ENCODE peak calls at places on chromosomes 3 and 15, in five cellular contexts. One of them, this sample, is unnamed.

GRCh38 chr3:25783661-25784512 is 644 bp upstream of the NGLY1 start:
- DNase-seq in tibial artery: peak
- DNase-seq in cardiac fibroblast: peak
- DNase-seq in endodermal cell: peak
- DNase-seq in choroid plexus epithelial cell: peak
- DNase-seq in this sample: peak

GRCh38 chr15:80188293-80188692 is 35.5 kb downstream of the FAH start:
- DNase-seq in tibial artery: no peak
- DNase-seq in choroid plexus epithelial cell: no peak
- DNase-seq in cardiac fibroblast: no peak
- DNase-seq in endodermal cell: no peak
- DNase-seq in this sample: no peak

GRCh38 chr3:77931272-77932009 is 891.5 kb downstream of the ROBO2 start:
- DNase-seq in cardiac fibroblast: peak
- DNase-seq in choroid plexus epithelial cell: peak
- DNase-seq in endodermal cell: no peak
- DNase-seq in tibial artery: no peak
- DNase-seq in this sample: no peak

GRCh38 chr3:20197775-20198174 is 11.8 kb upstream of the SGO1 start:
- DNase-seq in choroid plexus epithelial cell: no peak
- DNase-seq in cardiac fibroblast: no peak
- DNase-seq in tibial artery: no peak
- DNase-seq in endodermal cell: no peak
- DNase-seq in this sample: peak

GRCh38 chr3:125374501-125374995 is 577 bp downstream of the ZNF148 start:
- DNase-seq in choroid plexus epithelial cell: peak
- DNase-seq in tibial artery: peak
- DNase-seq in endodermal cell: peak
- DNase-seq in cardiac fibroblast: peak
- DNase-seq in this sample: peak

GRCh38 chr3:128100126-128100525 is 23.5 kb downstream of the RUVBL1 start:
- DNase-seq in cardiac fibroblast: no peak
- DNase-seq in tibial artery: no peak
- DNase-seq in choroid plexus epithelial cell: no peak
- DNase-seq in endodermal cell: no peak
- DNase-seq in this sample: no peak

GRCh38 chr3:45572755-45573154 is 21.8 kb upstream of the LIMD1 start:
- DNase-seq in endodermal cell: no peak
- DNase-seq in choroid plexus epithelial cell: no peak
- DNase-seq in tibial artery: no peak
- DNase-seq in cardiac fibroblast: no peak
- DNase-seq in this sample: no peak

GRCh38 chr15:62264196-62264595 is 99.1 kb upstream of the C2CD4B start:
- DNase-seq in tibial artery: no peak
- DNase-seq in endodermal cell: no peak
- DNase-seq in cardiac fibroblast: no peak
- DNase-seq in choroid plexus epithelial cell: no peak
- DNase-seq in this sample: no peak

GRCh38 chr15:50415752-50416404 is 8.3 kb upstream of the USP8 start:
- DNase-seq in choroid plexus epithelial cell: peak
- DNase-seq in tibial artery: no peak
- DNase-seq in endodermal cell: peak
- DNase-seq in cardiac fibroblast: peak
- DNase-seq in this sample: peak

GRCh38 chr3:24117508-24117907 is 172.4 kb downstream of the NR1D2 start:
- DNase-seq in choroid plexus epithelial cell: no peak
- DNase-seq in endodermal cell: no peak
- DNase-seq in cardiac fibroblast: no peak
- DNase-seq in tibial artery: no peak
- DNase-seq in this sample: no peak

GRCh38 chr3:156037356-156037755 is 83.0 kb upstream of the KCNAB1 start:
- DNase-seq in cardiac fibroblast: peak
- DNase-seq in tibial artery: no peak
- DNase-seq in choroid plexus epithelial cell: no peak
- DNase-seq in endodermal cell: no peak
- DNase-seq in this sample: no peak

GRCh38 chr15:74192751-74193150 is 9.8 kb downstream of the STRA6 start:
- DNase-seq in tibial artery: no peak
- DNase-seq in endodermal cell: no peak
- DNase-seq in choroid plexus epithelial cell: no peak
- DNase-seq in cardiac fibroblast: no peak
- DNase-seq in this sample: no peak

DNA sequence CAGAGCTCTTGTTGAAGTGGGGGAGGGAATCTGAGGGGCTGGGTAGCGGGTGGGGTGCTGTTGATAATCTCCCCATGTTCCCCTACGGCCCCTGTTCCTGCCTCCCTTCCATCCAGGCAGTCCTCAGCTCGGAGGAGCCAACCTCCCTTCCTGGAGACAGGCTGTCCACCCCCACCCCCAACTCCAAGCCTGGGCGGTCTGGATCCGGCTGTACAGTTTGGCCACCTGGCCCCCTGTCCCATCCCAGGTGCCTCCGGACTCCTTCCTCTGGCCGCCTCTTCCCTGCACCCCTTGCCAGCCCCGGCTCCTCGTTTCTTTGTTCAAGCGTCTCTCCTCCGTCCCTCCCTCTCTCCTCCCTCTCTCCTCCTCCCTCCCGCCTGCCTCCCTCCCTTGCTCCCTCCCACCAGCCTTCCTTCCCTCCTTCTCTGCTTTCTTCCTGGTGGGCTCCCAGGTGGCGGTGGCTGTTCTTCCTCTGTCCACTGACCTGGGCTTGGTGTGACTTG is 1.9 kb downstream of the SEMA3F start:
- DNase-seq in endodermal cell: peak
- DNase-seq in tibial artery: no peak
- DNase-seq in cardiac fibroblast: peak
- DNase-seq in choroid plexus epithelial cell: peak
- DNase-seq in this sample: no peak
- H3K4me3 ChIP-seq in endodermal cell: peak
- H3K4me3 ChIP-seq in tibial artery: peak
- H3K4me3 ChIP-seq in cardiac fibroblast: peak
- H3K4me3 ChIP-seq in choroid plexus epithelial cell: peak
- H3K4me3 ChIP-seq in this sample: peak

GRCh38 chr3:57893156-57893555 is 115.1 kb upstream of the FLNB start:
- DNase-seq in choroid plexus epithelial cell: no peak
- DNase-seq in endodermal cell: no peak
- DNase-seq in tibial artery: no peak
- DNase-seq in cardiac fibroblast: no peak
- DNase-seq in this sample: no peak

GRCh38 chr3:57893668-57894067 is 114.6 kb upstream of the FLNB start:
- DNase-seq in cardiac fibroblast: no peak
- DNase-seq in choroid plexus epithelial cell: no peak
- DNase-seq in tibial artery: no peak
- DNase-seq in endodermal cell: no peak
- DNase-seq in this sample: peak

GRCh38 chr3:57892423-57892822 is 115.8 kb upstream of the FLNB start:
- DNase-seq in tibial artery: no peak
- DNase-seq in choroid plexus epithelial cell: peak
- DNase-seq in endodermal cell: no peak
- DNase-seq in cardiac fibroblast: peak
- DNase-seq in this sample: no peak

GRCh38 chr3:57890874-57891273 is 117.3 kb upstream of the FLNB start:
- DNase-seq in choroid plexus epithelial cell: peak
- DNase-seq in tibial artery: no peak
- DNase-seq in endodermal cell: no peak
- DNase-seq in cardiac fibroblast: no peak
- DNase-seq in this sample: no peak

DNA sequence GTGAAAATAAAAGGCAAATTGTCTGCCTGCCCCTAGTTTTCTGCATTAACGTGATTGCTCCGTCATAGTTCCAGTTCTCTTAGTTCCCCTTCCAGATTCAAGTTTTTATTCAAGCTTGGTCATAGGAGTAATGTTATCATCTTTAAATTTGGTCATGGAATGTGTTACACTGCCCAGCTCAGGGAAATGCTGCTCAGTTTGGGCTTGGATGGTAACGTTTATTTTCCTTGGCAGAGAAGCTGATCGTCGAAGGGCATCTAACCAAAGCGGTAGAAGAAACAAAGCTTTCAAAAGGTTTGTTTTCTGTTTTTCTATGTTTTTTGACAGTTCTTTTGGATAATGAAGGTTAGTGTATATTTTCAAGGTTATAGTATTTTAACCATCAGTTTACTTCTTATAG is 118.4 kb upstream of the FLNB start:
- DNase-seq in endodermal cell: no peak
- DNase-seq in tibial artery: no peak
- DNase-seq in choroid plexus epithelial cell: no peak
- DNase-seq in cardiac fibroblast: peak
- DNase-seq in this sample: no peak
- H3K4me3 ChIP-seq in endodermal cell: no peak
- H3K4me3 ChIP-seq in tibial artery: peak
- H3K4me3 ChIP-seq in choroid plexus epithelial cell: no peak
- H3K4me3 ChIP-seq in cardiac fibroblast: no peak
- H3K4me3 ChIP-seq in this sample: no peak

GRCh38 chr3:141740349-141740748 is 2.3 kb downstream of the RNF7 start:
- DNase-seq in cardiac fibroblast: no peak
- DNase-seq in choroid plexus epithelial cell: no peak
- DNase-seq in endodermal cell: no peak
- DNase-seq in tibial artery: no peak
- DNase-seq in this sample: peak
- H3K4me3 ChIP-seq in cardiac fibroblast: no peak
- H3K4me3 ChIP-seq in choroid plexus epithelial cell: no peak
- H3K4me3 ChIP-seq in endodermal cell: peak
- H3K4me3 ChIP-seq in tibial artery: no peak
- H3K4me3 ChIP-seq in this sample: no peak

GRCh38 chr3:114481113-114481512 is 187.3 kb downstream of the TIGIT start:
- DNase-seq in cardiac fibroblast: no peak
- DNase-seq in tibial artery: no peak
- DNase-seq in endodermal cell: no peak
- DNase-seq in choroid plexus epithelial cell: peak
- DNase-seq in this sample: no peak
- H3K4me3 ChIP-seq in cardiac fibroblast: no peak
- H3K4me3 ChIP-seq in tibial artery: no peak
- H3K4me3 ChIP-seq in endodermal cell: no peak
- H3K4me3 ChIP-seq in choroid plexus epithelial cell: no peak
- H3K4me3 ChIP-seq in this sample: no peak

DNA sequence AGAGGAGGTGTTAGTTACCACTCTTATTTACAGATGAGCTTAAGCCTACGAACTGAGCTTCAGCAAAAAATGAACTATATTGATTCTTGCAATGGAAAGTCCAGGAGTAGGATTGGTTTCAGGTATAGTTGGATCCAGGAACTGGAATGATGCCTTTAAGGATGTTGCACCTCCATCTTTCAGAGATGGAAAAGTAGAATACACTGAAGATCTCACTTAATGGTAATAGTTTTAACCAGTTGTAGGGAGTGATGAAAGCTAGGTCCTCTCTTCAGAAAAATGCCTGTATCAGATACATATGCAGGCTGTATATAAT is 2.5 kb downstream of the SLC28A1 start:
- DNase-seq in cardiac fibroblast: no peak
- DNase-seq in tibial artery: no peak
- DNase-seq in choroid plexus epithelial cell: no peak
- DNase-seq in endodermal cell: no peak
- DNase-seq in this sample: no peak
- H3K4me3 ChIP-seq in cardiac fibroblast: no peak
- H3K4me3 ChIP-seq in tibial artery: no peak
- H3K4me3 ChIP-seq in choroid plexus epithelial cell: no peak
- H3K4me3 ChIP-seq in endodermal cell: no peak
- H3K4me3 ChIP-seq in this sample: no peak

GRCh38 chr15:40162552-40162951 is 1.7 kb downstream of the BUB1B start:
- DNase-seq in cardiac fibroblast: no peak
- DNase-seq in endodermal cell: no peak
- DNase-seq in tibial artery: no peak
- DNase-seq in choroid plexus epithelial cell: no peak
- DNase-seq in this sample: no peak
- H3K4me3 ChIP-seq in cardiac fibroblast: peak
- H3K4me3 ChIP-seq in endodermal cell: peak
- H3K4me3 ChIP-seq in tibial artery: no peak
- H3K4me3 ChIP-seq in choroid plexus epithelial cell: no peak
- H3K4me3 ChIP-seq in this sample: no peak

GRCh38 chr3:123084192-123084591 is 17.4 kb downstream of the PDIA5 start:
- DNase-seq in cardiac fibroblast: no peak
- DNase-seq in endodermal cell: peak
- DNase-seq in tibial artery: peak
- DNase-seq in choroid plexus epithelial cell: no peak
- DNase-seq in this sample: no peak

GRCh38 chr3:123081718-123082369 is 15.0 kb downstream of the PDIA5 start:
- DNase-seq in endodermal cell: peak
- DNase-seq in choroid plexus epithelial cell: no peak
- DNase-seq in tibial artery: no peak
- DNase-seq in cardiac fibroblast: peak
- DNase-seq in this sample: no peak

GRCh38 chr3:123084738-123085237 is 18.0 kb downstream of the PDIA5 start:
- DNase-seq in tibial artery: no peak
- DNase-seq in cardiac fibroblast: no peak
- DNase-seq in choroid plexus epithelial cell: peak
- DNase-seq in endodermal cell: peak
- DNase-seq in this sample: no peak

GRCh38 chr3:123082370-123083065 is 15.7 kb downstream of the PDIA5 start:
- DNase-seq in choroid plexus epithelial cell: no peak
- DNase-seq in tibial artery: no peak
- DNase-seq in cardiac fibroblast: no peak
- DNase-seq in endodermal cell: peak
- DNase-seq in this sample: no peak

GRCh38 chr3:123083446-123084124 is 16.8 kb downstream of the PDIA5 start:
- DNase-seq in endodermal cell: peak
- DNase-seq in tibial artery: no peak
- DNase-seq in cardiac fibroblast: peak
- DNase-seq in choroid plexus epithelial cell: no peak
- DNase-seq in this sample: no peak
- H3K4me3 ChIP-seq in endodermal cell: no peak
- H3K4me3 ChIP-seq in tibial artery: no peak
- H3K4me3 ChIP-seq in cardiac fibroblast: no peak
- H3K4me3 ChIP-seq in choroid plexus epithelial cell: no peak
- H3K4me3 ChIP-seq in this sample: no peak

DNA sequence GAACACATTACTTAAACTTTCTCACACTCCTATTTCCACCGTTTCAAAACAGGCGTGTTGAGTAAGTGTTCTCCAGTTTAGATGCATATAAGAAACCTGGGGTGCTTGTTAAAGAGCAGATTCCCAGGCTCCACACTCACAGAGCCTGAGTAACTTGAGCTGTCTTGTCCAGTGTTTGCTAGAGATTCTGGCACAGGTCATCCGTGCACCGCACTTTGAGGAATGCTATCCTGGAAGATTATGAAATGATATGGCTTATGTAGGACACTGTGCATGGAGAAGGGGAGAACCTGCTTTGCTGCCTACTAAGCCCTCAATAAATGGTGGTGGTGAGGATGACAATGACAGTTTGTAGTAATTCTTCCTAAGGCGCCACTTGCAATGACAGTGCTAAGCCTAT is 273.8 kb downstream of the PDZRN3 start:
- DNase-seq in choroid plexus epithelial cell: no peak
- DNase-seq in endodermal cell: no peak
- DNase-seq in tibial artery: no peak
- DNase-seq in cardiac fibroblast: no peak
- DNase-seq in this sample: no peak
- H3K4me3 ChIP-seq in choroid plexus epithelial cell: no peak
- H3K4me3 ChIP-seq in endodermal cell: no peak
- H3K4me3 ChIP-seq in tibial artery: no peak
- H3K4me3 ChIP-seq in cardiac fibroblast: no peak
- H3K4me3 ChIP-seq in this sample: no peak